ENCODE peak calls at places on chromosomes 16 and 17, in five cellular contexts. I is CD8-positive, alpha-beta memory T cell; B is uterus; Q is heart right ventricle; J is fibroblast of lung. G is an unnamed sample.

GRCh38 chr17:34723875-34724274 is 144.5 kb downstream of the TMEM132E start:
- DNase-seq in I (no peak), B (no peak), Q (no peak), J (no peak), G (no peak)

GRCh38 chr17:489758-490329 is 137.2 kb upstream of the RPH3AL start:
- DNase-seq in I (peak; percentile 66), B (no peak), Q (peak; percentile 49), J (peak; percentile 38), G (peak; percentile 49)

GRCh38 chr17:43900183-43900857 is 7.0 kb downstream of the MPP2 start:
- DNase-seq in I (peak; percentile 60), B (peak; percentile 83), Q (peak; percentile 91), J (peak; percentile 68), G (peak; percentile 71)

GRCh38 chr17:37111329-37111728 is 162.6 kb downstream of the AATF start:
- DNase-seq in I (no peak), B (no peak), Q (no peak), J (no peak), G (no peak)

GRCh38 chr17:17041018-17041521 is 1.2 kb upstream of the MPRIP start:
- DNase-seq in I (no peak), B (no peak), Q (no peak), J (no peak), G (no peak)

GRCh38 chr16:14564323-14564722 is 65.7 kb downstream of the PARN start:
- DNase-seq in I (no peak), B (no peak), Q (no peak), J (no peak), G (no peak)

GRCh38 chr17:17844500-17844899 is 7.7 kb upstream of the SREBF1 start:
- DNase-seq in I (no peak), B (no peak), Q (no peak), J (no peak), G (no peak)

GRCh38 chr17:50699410-50699809 is 8.3 kb downstream of the ANKRD40 start:
- DNase-seq in I (no peak), B (no peak), Q (no peak), J (no peak), G (no peak)

GRCh38 chr17:80605326-80606066 is 60.9 kb downstream of the RPTOR start:
- DNase-seq in I (no peak), B (no peak), Q (no peak), J (no peak), G (no peak)

GRCh38 chr16:28181557-28181914 is 30.2 kb downstream of the XPO6 start:
- DNase-seq in I (no peak), B (peak; percentile 31), Q (no peak), J (peak; percentile 93), G (no peak)

GRCh38 chr16:65896448-65897153 is 469.9 kb upstream of the CDH5 start:
- DNase-seq in I (no peak), B (no peak), Q (no peak), J (no peak), G (no peak)

GRCh38 chr17:39219647-39220154 is 6.0 kb downstream of the STAC2 start:
- DNase-seq in I (no peak), B (no peak), Q (peak; percentile 63), J (no peak), G (no peak)

GRCh38 chr16:81582655-81583441 is 138.2 kb downstream of the CMIP start:
- DNase-seq in I (no peak), B (no peak), Q (no peak), J (peak; percentile 46), G (no peak)

GRCh38 chr16:49440156-49441065 is 66.8 kb downstream of the C16orf78 start:
- DNase-seq in I (no peak), B (no peak), Q (no peak), J (no peak), G (no peak)

GRCh38 chr17:62787358-62787757 is 20.8 kb downstream of the MARCHF10 start:
- DNase-seq in I (no peak), B (no peak), Q (no peak), J (no peak), G (no peak)

GRCh38 chr17:63537991-63538692 is 12.1 kb upstream of the DCAF7 start:
- DNase-seq in I (no peak), B (no peak), Q (no peak), J (no peak), G (no peak)

GRCh38 chr17:538096-538973 is 176.3 kb downstream of the VPS53 start:
- DNase-seq in I (no peak), B (no peak), Q (no peak), J (peak; percentile 49), G (no peak)

GRCh38 chr17:80846932-80847331 is 144.7 kb upstream of the CHMP6 start:
- DNase-seq in I (no peak), B (no peak), Q (no peak), J (no peak), G (no peak)

GRCh38 chr17:29835438-29836351 is 94.3 kb downstream of the SSH2 start:
- DNase-seq in I (no peak), B (no peak), Q (no peak), J (peak; percentile 64), G (no peak)

GRCh38 chr17:27605409-27605808 is 25.6 kb upstream of the LGALS9 start:
- DNase-seq in I (no peak), B (no peak), Q (no peak), J (no peak), G (no peak)

GRCh38 chr16:89860747-89861304 is 12.6 kb upstream of the TCF25 start:
- DNase-seq in I (peak; percentile 72), B (peak; percentile 50), Q (peak; percentile 71), J (peak; percentile 27), G (peak; percentile 63)

GRCh38 chr17:80112471-80113032 is 11.2 kb downstream of the GAA start:
- DNase-seq in I (no peak), B (no peak), Q (no peak), J (no peak), G (no peak)

GRCh38 chr17:34201225-34201624 is 53.9 kb upstream of the CCL2 start:
- DNase-seq in I (no peak), B (no peak), Q (no peak), J (no peak), G (no peak)

GRCh38 chr17:49403514-49404289 is 11.0 kb downstream of the PHB1 start:
- DNase-seq in I (peak; percentile 26), B (no peak), Q (no peak), J (no peak), G (no peak)

GRCh38 chr16:80369559-80369958 is 171.2 kb upstream of the DYNLRB2 start:
- DNase-seq in I (no peak), B (peak; percentile 52), Q (no peak), J (peak; percentile 64), G (no peak)

GRCh38 chr16:30677931-30678585 is 19.8 kb downstream of the FBRS start:
- DNase-seq in I (no peak), B (no peak), Q (no peak), J (no peak), G (no peak)

GRCh38 chr17:82384051-82384729 is 12.6 kb downstream of the UTS2R start:
- DNase-seq in I (no peak), B (no peak), Q (no peak), J (no peak), G (no peak)

GRCh38 chr16:84780977-84781376 is 38.8 kb upstream of the CRISPLD2 start:
- DNase-seq in I (no peak), B (no peak), Q (no peak), J (no peak), G (no peak)

GRCh38 chr17:29583324-29584248 is 5.9 kb downstream of the GIT1 start:
- DNase-seq in I (no peak), B (peak; percentile 28), Q (no peak), J (no peak), G (no peak)

GRCh38 chr17:67442787-67443624 is 65.9 kb downstream of the PITPNC1 start:
- DNase-seq in I (no peak), B (peak; percentile 20), Q (no peak), J (no peak), G (no peak)

DNA sequence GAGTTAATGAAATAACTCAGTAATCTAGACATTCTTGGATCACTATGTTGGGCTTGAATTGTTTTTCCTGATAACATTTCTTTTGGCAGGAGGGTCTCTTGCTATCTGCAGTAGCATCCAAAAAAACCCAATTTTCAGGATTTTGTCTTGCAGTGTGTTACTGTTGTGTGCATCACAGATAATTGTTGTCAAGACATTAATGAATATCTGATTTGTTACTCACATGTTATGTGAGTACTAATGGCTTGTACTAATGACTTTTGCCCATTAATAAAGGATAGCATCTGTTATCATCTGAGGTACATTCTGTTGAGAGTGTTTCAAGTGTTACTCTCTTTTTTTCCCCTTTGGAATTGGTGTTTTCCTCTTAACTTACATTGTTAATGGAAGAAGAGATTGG is 10.0 kb downstream of the PRKAR1A start:
- DNase-seq in I (no peak), B (no peak), Q (no peak), J (no peak), G (no peak)
- H3K36me3 ChIP-seq in I (peaks cover 42% of the 10 kb centered on the region), B (no peaks in the 10 kb centered on the region), Q (no peaks in the 10 kb centered on the region), J (peaks cover 8% of the 10 kb centered on the region), G (peaks cover 47% of the 10 kb centered on the region)

GRCh38 chr17:78232774-78233173 is 1.3 kb downstream of the TMEM235 start:
- DNase-seq in I (no peak), B (no peak), Q (no peak), J (no peak), G (no peak)
- H3K4me3 ChIP-seq in I (no peak overlapping the region), B (no peak overlapping the region), Q (no peak overlapping the region), J (no peak overlapping the region), G (no peak overlapping the region)

DNA sequence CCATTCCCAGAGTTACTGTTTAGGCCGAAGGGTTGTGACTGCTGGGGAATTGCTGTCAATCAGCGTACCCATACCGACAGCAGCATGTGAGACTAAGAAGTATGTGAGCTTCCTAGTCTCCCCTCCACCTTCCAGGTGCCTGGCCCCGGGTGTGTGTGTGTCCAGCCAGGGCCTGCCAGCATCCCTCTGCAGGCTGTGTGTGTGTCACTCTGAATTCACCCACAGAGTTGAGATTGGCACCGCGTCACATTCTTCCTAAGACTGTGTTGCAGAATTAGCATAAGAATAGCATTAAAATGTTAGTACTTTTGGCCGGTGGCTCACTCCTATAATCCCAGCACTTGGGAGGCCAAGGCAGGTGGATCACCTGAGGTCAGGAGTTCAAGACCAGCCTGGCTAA is 31.8 kb downstream of the PRMT7 start:
- DNase-seq in I (no peak), B (no peak), Q (no peak), J (no peak), G (no peak)
- H3K36me3 ChIP-seq in I (peaks cover 49% of the 10 kb centered on the region), B (no peaks in the 10 kb centered on the region), Q (no peaks in the 10 kb centered on the region), J (peaks cover 30% of the 10 kb centered on the region), G (peaks cover 59% of the 10 kb centered on the region)

DNA sequence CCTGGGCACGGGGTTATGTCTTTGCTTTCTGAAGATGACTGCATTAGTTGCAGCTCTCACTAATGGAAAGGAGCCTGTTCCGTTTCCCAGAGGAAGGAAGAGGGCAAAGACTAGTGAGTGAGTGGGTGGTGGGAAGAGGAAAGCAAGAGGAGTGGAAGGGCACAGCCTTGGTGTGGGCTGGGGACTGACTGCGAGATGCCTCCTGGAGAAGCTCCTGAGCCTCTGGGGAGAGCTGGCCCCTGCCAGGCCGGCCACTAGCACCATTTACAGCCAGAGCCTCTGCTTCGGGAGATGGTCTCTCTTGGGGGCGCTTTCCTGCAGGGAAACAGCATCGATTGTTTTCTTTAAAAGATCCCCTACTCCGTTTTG is 825 bp upstream of the RHBDL3 start:
- DNase-seq in I (no peak), B (no peak), Q (no peak), J (no peak), G (no peak)
- H3K4me3 ChIP-seq in I (no peak overlapping the region), B (no peak overlapping the region), Q (peak overlapping the region; percentile 47), J (no peak overlapping the region), G (no peak overlapping the region)

DNA sequence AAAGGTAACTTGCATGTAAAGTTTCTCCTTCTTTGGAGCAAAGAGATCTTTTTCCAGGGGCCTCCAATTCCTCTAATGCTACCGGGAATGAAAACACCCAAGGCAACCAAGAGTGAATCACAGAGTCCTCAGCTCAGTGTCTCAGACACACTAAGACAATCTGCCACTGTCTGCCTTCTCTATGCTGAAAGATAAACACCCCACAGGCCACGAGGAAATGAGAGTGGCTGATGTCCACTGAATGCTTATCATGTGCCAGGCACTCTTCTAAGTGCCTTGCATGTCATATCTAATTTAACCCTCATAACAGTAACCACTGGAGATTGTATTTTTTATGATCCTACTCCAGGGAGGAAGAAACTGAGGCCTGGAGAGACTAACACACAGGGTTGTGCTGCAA is 56.5 kb upstream of the AKTIP start:
- DNase-seq in I (no peak), B (no peak), Q (no peak), J (no peak), G (no peak)
- H3K36me3 ChIP-seq in I (no peaks in the 10 kb centered on the region), B (no peaks in the 10 kb centered on the region), Q (no peaks in the 10 kb centered on the region), J (no peaks in the 10 kb centered on the region), G (no peaks in the 10 kb centered on the region)

G was measured in effector memory CD4-positive, alpha-beta T cell.